ENCODE peak calls at places on chromosome 21, in eight cellular contexts. H, W, N, U, Q, T, O and L are unnamed samples.

GRCh38 chr21:40049031-40049958 is 182.1 kb downstream of the PCP4 start:
- DNase-seq in H (no peak), O (no peak), U (no peak), Q (peak), N (no peak), W (no peak), T (no peak), L (peak)

GRCh38 chr21:41712730-41713129 is 54.1 kb downstream of the RIPK4 start:
- DNase-seq in H (no peak), N (no peak), W (no peak), Q (no peak), U (no peak), T (no peak), O (no peak), L (no peak)

GRCh38 chr21:29470397-29470796 is 171.7 kb downstream of the BACH1 start:
- DNase-seq in N (no peak), O (no peak), Q (no peak), H (no peak), W (no peak), U (no peak), T (no peak), L (no peak)

GRCh38 chr21:28392436-28392835 is 600.2 kb downstream of the LTN1 start:
- DNase-seq in W (no peak), Q (no peak), U (no peak), H (no peak), N (no peak), O (no peak), T (no peak), L (no peak)

GRCh38 chr21:28016571-28016970 is 976.1 kb downstream of the LTN1 start:
- DNase-seq in U (no peak), N (no peak), W (no peak), T (no peak), O (no peak), H (no peak), Q (no peak), L (no peak)

GRCh38 chr21:15034126-15034848 is 30.5 kb downstream of the NRIP1 start:
- DNase-seq in T (no peak), O (no peak), U (no peak), N (no peak), H (no peak), W (no peak), Q (no peak), L (no peak)

GRCh38 chr21:44304846-44305245 is 5.0 kb downstream of the PFKL start:
- DNase-seq in T (no peak), N (no peak), O (no peak), Q (no peak), U (no peak), W (peak), H (peak), L (peak)

GRCh38 chr21:41634211-41634694 is 126.3 kb upstream of the TMPRSS2 start:
- DNase-seq in U (no peak), T (no peak), W (no peak), Q (no peak), O (peak), H (no peak), N (no peak), L (peak)

GRCh38 chr21:22536511-22536910 is 1538.3 kb downstream of the NCAM2 start:
- DNase-seq in H (no peak), U (no peak), O (no peak), W (peak), Q (no peak), N (no peak), T (no peak), L (peak)

GRCh38 chr21:43703068-43703880 is 15.7 kb upstream of the PDXK start:
- DNase-seq in U (no peak), H (peak), W (no peak), N (peak), Q (no peak), O (no peak), T (peak), L (peak)

GRCh38 chr21:42785666-42786427 is 93.5 kb downstream of the WDR4 start:
- DNase-seq in U (no peak), Q (no peak), O (peak), H (no peak), W (no peak), N (peak), T (no peak), L (no peak)

GRCh38 chr21:25244735-25245134 is 362.5 kb downstream of the MRPL39 start:
- DNase-seq in H (no peak), W (no peak), N (no peak), U (no peak), T (no peak), Q (no peak), O (no peak), L (no peak)

GRCh38 chr21:14900058-14900457 is 164.7 kb downstream of the NRIP1 start:
- DNase-seq in U (no peak), H (no peak), N (no peak), T (no peak), W (no peak), O (no peak), Q (no peak), L (peak)

GRCh38 chr21:46320331-46320801 is 3.3 kb downstream of the C21orf58 start:
- DNase-seq in U (no peak), T (no peak), H (no peak), N (peak), Q (no peak), O (no peak), W (no peak), L (no peak)

GRCh38 chr21:14119038-14119437 is 91.7 kb downstream of the LIPI start:
- DNase-seq in Q (no peak), N (no peak), T (no peak), O (no peak), H (no peak), U (no peak), W (no peak), L (no peak)

GRCh38 chr21:44006656-44007055 is 5.5 kb upstream of the TRAPPC10 start:
- DNase-seq in T (peak), W (no peak), O (peak), U (no peak), Q (no peak), N (no peak), H (no peak), L (no peak)

GRCh38 chr21:33096426-33096825 is 26.5 kb downstream of the OLIG1 start:
- DNase-seq in N (no peak), Q (no peak), U (no peak), T (no peak), W (no peak), H (no peak), O (no peak), L (no peak)

GRCh38 chr21:34889287-34889536 is 159.9 kb downstream of the RUNX1 start:
- DNase-seq in O (peak), Q (peak), T (peak), W (no peak), H (peak), N (peak), U (no peak), L (peak)

GRCh38 chr21:14866859-14867560 is 197.8 kb downstream of the NRIP1 start:
- DNase-seq in U (no peak), Q (no peak), N (no peak), O (no peak), T (no peak), H (no peak), W (no peak), L (peak)

GRCh38 chr21:33824156-33824941 is 91.3 kb downstream of the ATP5PO start:
- DNase-seq in T (no peak), U (no peak), Q (peak), H (no peak), W (no peak), N (no peak), O (no peak), L (no peak)

GRCh38 chr21:32083175-32083574 is 195.7 kb downstream of the MIS18A start:
- DNase-seq in Q (no peak), U (no peak), O (no peak), H (no peak), N (no peak), T (no peak), W (no peak), L (no peak)

GRCh38 chr21:42405064-42406059 is 1.7 kb downstream of the UBASH3A start:
- DNase-seq in U (no peak), T (no peak), H (peak), O (no peak), W (no peak), N (no peak), Q (no peak), L (no peak)

GRCh38 chr21:36854391-36854790 is 112.1 kb downstream of the HLCS start:
- DNase-seq in T (no peak), W (peak), H (peak), N (no peak), U (no peak), O (no peak), Q (no peak), L (peak)

GRCh38 chr21:34517491-34518245 is 5.7 kb upstream of the KCNE1 start:
- DNase-seq in N (no peak), W (peak), T (no peak), O (no peak), Q (no peak), U (no peak), H (peak), L (peak)

GRCh38 chr21:43343992-43344886 is 82.7 kb downstream of the SIK1 start:
- DNase-seq in H (no peak), N (no peak), Q (no peak), O (no peak), T (peak), U (no peak), W (no peak), L (peak)

GRCh38 chr21:25370311-25370744 is 237.0 kb downstream of the MRPL39 start:
- DNase-seq in Q (no peak), O (peak), T (no peak), N (no peak), H (peak), W (no peak), U (no peak), L (peak)

GRCh38 chr21:46083271-46084040 is 14.5 kb upstream of the COL6A2 start:
- DNase-seq in H (no peak), T (no peak), Q (peak), N (peak), W (no peak), U (no peak), O (no peak), L (no peak)

GRCh38 chr21:38228115-38228514 is 28.7 kb upstream of the KCNJ15 start:
- DNase-seq in U (no peak), H (no peak), W (no peak), N (no peak), T (no peak), O (no peak), Q (no peak), L (peak)